ENCODE peak calls at places on chromosomes 13 and 19, in seven cellular contexts. One of them, this sample, is unnamed. For H3K4me1, the result is how much of the 10 kb centered on the place peaks cover.

GRCh38 chr19:10809693-10810285 is 26.2 kb downstream of the TMED1 start:
- DNase-seq in HepG2: no peak
- DNase-seq in colonic mucosa: no peak
- DNase-seq in ascending aorta: no peak
- DNase-seq in A549: no peak
- DNase-seq in fibroblast of lung: no peak
- DNase-seq in cardiac muscle cell: no peak
- DNase-seq in this sample: no peak

GRCh38 chr13:34207872-34208271 is 389.9 kb downstream of the RFC3 start:
- DNase-seq in A549: peak
- DNase-seq in ascending aorta: no peak
- DNase-seq in fibroblast of lung: no peak
- DNase-seq in colonic mucosa: no peak
- DNase-seq in HepG2: no peak
- DNase-seq in cardiac muscle cell: no peak
- DNase-seq in this sample: no peak

GRCh38 chr19:14632286-14632685 is 42.4 kb downstream of the ADGRE3 start:
- DNase-seq in cardiac muscle cell: no peak
- DNase-seq in HepG2: peak
- DNase-seq in A549: peak
- DNase-seq in colonic mucosa: peak
- DNase-seq in ascending aorta: no peak
- DNase-seq in fibroblast of lung: no peak
- DNase-seq in this sample: no peak

GRCh38 chr19:12801466-12802266 is at the start of the genes PRDX2 and THSD8:
- DNase-seq in HepG2: peak
- DNase-seq in A549: no peak
- DNase-seq in colonic mucosa: peak
- DNase-seq in ascending aorta: peak
- DNase-seq in cardiac muscle cell: peak
- DNase-seq in fibroblast of lung: peak
- DNase-seq in this sample: peak

GRCh38 chr19:42989851-42990250 is 36.4 kb downstream of the PSG11 start:
- DNase-seq in ascending aorta: no peak
- DNase-seq in fibroblast of lung: peak
- DNase-seq in HepG2: no peak
- DNase-seq in A549: no peak
- DNase-seq in colonic mucosa: no peak
- DNase-seq in cardiac muscle cell: no peak
- DNase-seq in this sample: no peak

GRCh38 chr13:112179995-112180394 is 113.0 kb downstream of the SOX1 start:
- DNase-seq in HepG2: no peak
- DNase-seq in fibroblast of lung: no peak
- DNase-seq in colonic mucosa: no peak
- DNase-seq in cardiac muscle cell: no peak
- DNase-seq in A549: no peak
- DNase-seq in ascending aorta: no peak
- DNase-seq in this sample: no peak

GRCh38 chr13:40180776-40181175 is 485.7 kb downstream of the FOXO1 start:
- DNase-seq in HepG2: no peak
- DNase-seq in fibroblast of lung: no peak
- DNase-seq in A549: no peak
- DNase-seq in cardiac muscle cell: no peak
- DNase-seq in ascending aorta: no peak
- DNase-seq in colonic mucosa: no peak
- DNase-seq in this sample: no peak

GRCh38 chr13:112643759-112644459 is 45.9 kb upstream of the ATP11A start:
- DNase-seq in HepG2: peak
- DNase-seq in A549: no peak
- DNase-seq in ascending aorta: no peak
- DNase-seq in colonic mucosa: no peak
- DNase-seq in fibroblast of lung: no peak
- DNase-seq in cardiac muscle cell: no peak
- DNase-seq in this sample: no peak

GRCh38 chr19:33275933-33276619 is 26.3 kb downstream of the CEBPA start:
- DNase-seq in ascending aorta: no peak
- DNase-seq in cardiac muscle cell: no peak
- DNase-seq in colonic mucosa: no peak
- DNase-seq in HepG2: peak
- DNase-seq in A549: no peak
- DNase-seq in fibroblast of lung: no peak
- DNase-seq in this sample: no peak

GRCh38 chr13:105410602-105411001 is 1124.9 kb downstream of the EFNB2 start:
- DNase-seq in cardiac muscle cell: peak
- DNase-seq in colonic mucosa: peak
- DNase-seq in ascending aorta: no peak
- DNase-seq in fibroblast of lung: no peak
- DNase-seq in A549: peak
- DNase-seq in HepG2: peak
- DNase-seq in this sample: peak

GRCh38 chr13:52926971-52927370 is 78.5 kb upstream of the PCDH8 start:
- DNase-seq in HepG2: no peak
- DNase-seq in fibroblast of lung: no peak
- DNase-seq in A549: no peak
- DNase-seq in colonic mucosa: no peak
- DNase-seq in cardiac muscle cell: no peak
- DNase-seq in ascending aorta: no peak
- DNase-seq in this sample: no peak

GRCh38 chr13:105991131-105991530 is 544.3 kb downstream of the EFNB2 start:
- DNase-seq in cardiac muscle cell: no peak
- DNase-seq in colonic mucosa: no peak
- DNase-seq in fibroblast of lung: no peak
- DNase-seq in HepG2: no peak
- DNase-seq in ascending aorta: no peak
- DNase-seq in A549: no peak
- DNase-seq in this sample: no peak

GRCh38 chr19:17579523-17580244 is 24.2 kb downstream of the COLGALT1 start:
- DNase-seq in A549: peak
- DNase-seq in colonic mucosa: peak
- DNase-seq in ascending aorta: no peak
- DNase-seq in cardiac muscle cell: peak
- DNase-seq in fibroblast of lung: peak
- DNase-seq in HepG2: no peak
- DNase-seq in this sample: peak

GRCh38 chr19:48629599-48630288 is 7.4 kb downstream of the DBP start:
- DNase-seq in colonic mucosa: peak
- DNase-seq in ascending aorta: no peak
- DNase-seq in A549: no peak
- DNase-seq in HepG2: no peak
- DNase-seq in cardiac muscle cell: peak
- DNase-seq in fibroblast of lung: peak
- DNase-seq in this sample: peak

GRCh38 chr19:48628486-48629296 is 8.5 kb downstream of the DBP start:
- DNase-seq in cardiac muscle cell: no peak
- DNase-seq in HepG2: no peak
- DNase-seq in colonic mucosa: no peak
- DNase-seq in fibroblast of lung: no peak
- DNase-seq in ascending aorta: no peak
- DNase-seq in A549: no peak
- DNase-seq in this sample: peak

GRCh38 chr19:48627865-48628314 is 8.6 kb downstream of the SPHK2 start:
- DNase-seq in ascending aorta: no peak
- DNase-seq in HepG2: no peak
- DNase-seq in A549: no peak
- DNase-seq in cardiac muscle cell: no peak
- DNase-seq in colonic mucosa: no peak
- DNase-seq in fibroblast of lung: no peak
- DNase-seq in this sample: no peak

GRCh38 chr19:48630289-48631036 is 6.7 kb downstream of the DBP start:
- DNase-seq in ascending aorta: peak
- DNase-seq in fibroblast of lung: peak
- DNase-seq in A549: no peak
- DNase-seq in colonic mucosa: peak
- DNase-seq in HepG2: no peak
- DNase-seq in cardiac muscle cell: peak
- DNase-seq in this sample: peak

DNA sequence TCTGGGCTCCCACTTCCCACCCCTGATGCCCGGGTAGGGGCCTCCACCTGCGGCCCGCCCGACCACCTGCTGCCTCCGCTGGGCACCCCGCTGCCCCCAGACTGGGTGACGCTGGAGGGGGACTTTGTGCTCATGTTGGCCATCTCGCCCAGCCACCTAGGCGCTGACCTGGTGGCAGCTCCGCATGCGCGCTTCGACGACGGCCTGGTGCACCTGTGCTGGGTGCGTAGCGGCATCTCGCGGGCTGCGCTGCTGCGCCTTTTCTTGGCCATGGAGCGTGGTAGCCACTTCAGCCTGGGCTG is 7.9 kb downstream of the DBP start:
- DNase-seq in HepG2: no peak
- DNase-seq in fibroblast of lung: no peak
- DNase-seq in A549: no peak
- DNase-seq in cardiac muscle cell: no peak
- DNase-seq in ascending aorta: no peak
- DNase-seq in colonic mucosa: no peak
- DNase-seq in this sample: peak
- H3K4me1 ChIP-seq in HepG2: half or more
- H3K4me1 ChIP-seq in fibroblast of lung: under half
- H3K4me1 ChIP-seq in A549: under half
- H3K4me1 ChIP-seq in cardiac muscle cell: under half
- H3K4me1 ChIP-seq in ascending aorta: under half
- H3K4me1 ChIP-seq in colonic mucosa: under half
- H3K4me1 ChIP-seq in this sample: under half

GRCh38 chr19:50702870-50703829 is 16.5 kb downstream of the SHANK1 start:
- DNase-seq in colonic mucosa: no peak
- DNase-seq in ascending aorta: no peak
- DNase-seq in fibroblast of lung: no peak
- DNase-seq in HepG2: no peak
- DNase-seq in A549: no peak
- DNase-seq in cardiac muscle cell: no peak
- DNase-seq in this sample: peak
- H3K4me3 ChIP-seq in colonic mucosa: no peak
- H3K4me3 ChIP-seq in ascending aorta: no peak
- H3K4me3 ChIP-seq in fibroblast of lung: no peak
- H3K4me3 ChIP-seq in HepG2: no peak
- H3K4me3 ChIP-seq in A549: no peak
- H3K4me3 ChIP-seq in cardiac muscle cell: no peak
- H3K4me3 ChIP-seq in this sample: no peak

GRCh38 chr19:51688665-51689571 is 4.2 kb upstream of the SPACA6 start:
- DNase-seq in colonic mucosa: peak
- DNase-seq in cardiac muscle cell: peak
- DNase-seq in ascending aorta: peak
- DNase-seq in HepG2: peak
- DNase-seq in fibroblast of lung: peak
- DNase-seq in A549: peak
- DNase-seq in this sample: peak
- TF ChIP-seq CTCF in colonic mucosa: no peak
- TF ChIP-seq CTCF in cardiac muscle cell: no peak
- TF ChIP-seq CTCF in ascending aorta: no peak
- TF ChIP-seq CTCF in HepG2: no peak
- TF ChIP-seq CTCF in fibroblast of lung: no peak
- TF ChIP-seq CTCF in A549: no peak
- TF ChIP-seq CTCF in this sample: no peak

DNA sequence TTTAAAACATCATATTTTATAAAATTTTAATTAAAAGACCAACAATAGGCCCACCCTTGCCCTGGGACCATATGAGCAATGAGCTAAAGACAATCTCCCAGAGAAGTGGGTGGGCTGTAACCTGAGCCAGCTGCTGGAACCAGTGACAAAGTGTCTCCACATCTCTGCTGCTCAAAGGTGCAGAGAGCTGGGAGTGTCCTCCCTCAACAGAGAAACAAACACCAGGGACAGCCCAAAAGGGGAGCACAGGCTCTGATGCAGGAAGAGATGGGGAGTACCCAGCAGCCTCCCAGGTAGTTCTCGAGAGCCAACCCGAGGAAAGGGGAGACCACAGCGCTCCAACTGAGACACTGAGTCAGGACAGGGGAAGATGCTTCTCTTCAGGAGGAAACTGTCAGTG is 39.1 kb downstream of the DOCK9 start:
- DNase-seq in ascending aorta: no peak
- DNase-seq in HepG2: no peak
- DNase-seq in A549: no peak
- DNase-seq in cardiac muscle cell: peak
- DNase-seq in fibroblast of lung: peak
- DNase-seq in colonic mucosa: no peak
- DNase-seq in this sample: no peak
- H3K4me1 ChIP-seq in ascending aorta: under half
- H3K4me1 ChIP-seq in HepG2: under half
- H3K4me1 ChIP-seq in A549: under half
- H3K4me1 ChIP-seq in cardiac muscle cell: under half
- H3K4me1 ChIP-seq in fibroblast of lung: under half
- H3K4me1 ChIP-seq in colonic mucosa: under half
- H3K4me1 ChIP-seq in this sample: under half

DNA sequence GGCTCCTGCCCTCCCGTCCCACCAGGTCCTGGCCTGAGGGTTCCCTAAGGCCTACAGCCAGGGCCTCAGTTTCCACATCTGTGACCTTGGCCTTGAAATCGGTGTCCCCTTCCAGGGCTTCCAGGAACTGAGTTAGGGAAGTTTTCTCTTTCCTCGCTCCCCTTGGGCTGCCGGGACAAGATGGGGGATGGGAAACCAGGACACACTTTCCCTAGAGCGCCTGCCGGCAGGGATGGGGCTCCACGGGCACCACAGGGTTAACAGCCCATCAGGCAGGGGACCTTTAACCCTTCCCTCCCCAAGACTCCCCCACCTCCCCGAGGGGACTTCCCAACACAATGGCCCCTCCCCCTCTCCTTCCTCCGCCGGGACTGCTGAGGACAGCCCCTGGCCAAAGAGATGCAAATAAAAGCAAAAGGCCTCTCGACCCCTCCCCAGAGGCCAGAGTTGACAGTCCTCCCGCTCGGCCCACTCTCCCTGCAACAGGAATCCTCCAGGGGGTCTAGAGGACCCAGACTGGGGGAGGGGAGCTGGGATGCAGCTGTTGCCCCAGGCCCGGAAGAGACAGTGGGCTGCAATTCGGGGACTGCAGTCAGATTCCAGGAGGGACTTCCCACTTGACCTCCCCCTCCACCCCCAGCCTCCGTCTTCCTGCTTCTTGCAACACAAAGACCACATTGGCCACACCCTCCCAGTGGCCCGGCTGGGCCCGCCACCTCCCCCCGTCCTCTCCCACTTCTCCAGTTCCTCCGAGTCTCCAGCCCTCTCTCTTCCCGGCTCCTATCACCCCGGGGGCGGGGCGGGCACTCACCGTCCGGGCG is 3.4 kb downstream of the BBC3 start:
- DNase-seq in fibroblast of lung: peak
- DNase-seq in cardiac muscle cell: peak
- DNase-seq in colonic mucosa: peak
- DNase-seq in HepG2: peak
- DNase-seq in ascending aorta: peak
- DNase-seq in A549: peak
- DNase-seq in this sample: peak
- H3K4me3 ChIP-seq in fibroblast of lung: peak
- H3K4me3 ChIP-seq in cardiac muscle cell: peak
- H3K4me3 ChIP-seq in colonic mucosa: peak
- H3K4me3 ChIP-seq in HepG2: peak
- H3K4me3 ChIP-seq in ascending aorta: peak
- H3K4me3 ChIP-seq in A549: peak
- H3K4me3 ChIP-seq in this sample: peak

GRCh38 chr19:44653977-44654784 is 10.5 kb downstream of the PVR start:
- DNase-seq in ascending aorta: peak
- DNase-seq in colonic mucosa: peak
- DNase-seq in A549: peak
- DNase-seq in cardiac muscle cell: peak
- DNase-seq in HepG2: peak
- DNase-seq in fibroblast of lung: peak
- DNase-seq in this sample: peak
- TF ChIP-seq CTCF in ascending aorta: peak
- TF ChIP-seq CTCF in colonic mucosa: peak
- TF ChIP-seq CTCF in A549: peak
- TF ChIP-seq CTCF in cardiac muscle cell: peak
- TF ChIP-seq CTCF in HepG2: peak
- TF ChIP-seq CTCF in fibroblast of lung: peak
- TF ChIP-seq CTCF in this sample: peak

This sample was measured in psoas muscle.